ENCODE peak calls at places on chromosome 4, in seven cellular contexts. Y is NCI-H510A, N is NCI-H1092 treated with DMSO at 0.1 percent for 48 hours, J is HEK293T, X is T-helper 1 cell, O is uterus, C is MM.1S. E is an unnamed sample.

GRCh38 chr4:123043013-123043412 is 120.6 kb upstream of the NUDT6 start:
- DNase-seq in Y (no peak), N (no peak), J (no peak), X (no peak), O (no peak), C (no peak), E (no peak)

GRCh38 chr4:155888171-155888570 is 15.3 kb upstream of the TDO2 start:
- DNase-seq in Y (no peak), N (no peak), J (no peak), X (no peak), O (no peak), C (no peak), E (no peak)

GRCh38 chr4:130712038-130712437 is 1616.1 kb downstream of the C4orf33 start:
- DNase-seq in Y (no peak), N (no peak), J (no peak), X (no peak), O (no peak), C (no peak), E (no peak)

GRCh38 chr4:30973993-30974392 is 253.8 kb downstream of the PCDH7 start:
- DNase-seq in Y (no peak), N (no peak), J (no peak), X (no peak), O (no peak), C (no peak), E (no peak)

GRCh38 chr4:151955721-151956340 is 195.0 kb upstream of the GATB start:
- DNase-seq in Y (no peak), N (no peak), J (no peak), X (no peak), O (no peak), C (no peak), E (no peak)

GRCh38 chr4:132901224-132901623 is 247.9 kb upstream of the PCDH10 start:
- DNase-seq in Y (no peak), N (no peak), J (no peak), X (no peak), O (no peak), C (no peak), E (no peak)

GRCh38 chr4:165626316-165626715 is 246.7 kb upstream of the TLL1 start:
- DNase-seq in Y (no peak), N (no peak), J (no peak), X (no peak), O (no peak), C (no peak), E (no peak)

GRCh38 chr4:89681219-89681618 is 155.7 kb downstream of the SNCA start:
- DNase-seq in Y (peak), N (no peak), J (no peak), X (no peak), O (no peak), C (peak), E (no peak)

GRCh38 chr4:82125863-82126297 is 247.9 kb downstream of the HNRNPD start:
- DNase-seq in Y (no peak), N (no peak), J (no peak), X (no peak), O (no peak), C (no peak), E (no peak)

GRCh38 chr4:12179264-12179616 is 750.5 kb upstream of the HS3ST1 start:
- DNase-seq in Y (no peak), N (no peak), J (no peak), X (no peak), O (peak), C (no peak), E (no peak)

GRCh38 chr4:154491731-154492249 is at the start of gene DCHS2:
- DNase-seq in Y (peak), N (no peak), J (peak), X (no peak), O (peak), C (no peak), E (no peak)

GRCh38 chr4:78481180-78481579 is 70.4 kb upstream of the ANXA3 start:
- DNase-seq in Y (no peak), N (no peak), J (no peak), X (no peak), O (no peak), C (no peak), E (no peak)

GRCh38 chr4:1072830-1073446 is 40.4 kb downstream of the RNF212 start:
- DNase-seq in Y (no peak), N (peak), J (peak), X (peak), O (peak), C (peak), E (peak)

GRCh38 chr4:99816611-99817309 is at the start of gene DAPP1:
- DNase-seq in Y (no peak), N (no peak), J (no peak), X (peak), O (no peak), C (peak), E (peak)

GRCh38 chr4:78627046-78627965 is 75.7 kb downstream of the ANXA3 start:
- DNase-seq in Y (no peak), N (no peak), J (no peak), X (no peak), O (no peak), C (peak), E (no peak)

GRCh38 chr4:94849901-94850300 is 92.1 kb downstream of the BMPR1B start:
- DNase-seq in Y (no peak), N (no peak), J (no peak), X (no peak), O (no peak), C (no peak), E (no peak)

GRCh38 chr4:42015438-42015837 is 25.1 kb downstream of the SLC30A9 start:
- DNase-seq in Y (no peak), N (no peak), J (no peak), X (no peak), O (no peak), C (no peak), E (no peak)

GRCh38 chr4:84804126-84804525 is 162.4 kb downstream of the WDFY3 start:
- DNase-seq in Y (no peak), N (no peak), J (no peak), X (no peak), O (no peak), C (no peak), E (no peak)

GRCh38 chr4:1205641-1206298 is 33.4 kb upstream of the SPON2 start:
- DNase-seq in Y (no peak), N (no peak), J (no peak), X (no peak), O (peak), C (no peak), E (no peak)

GRCh38 chr4:146278986-146279385 is 64.6 kb downstream of the REELD1 start:
- DNase-seq in Y (no peak), N (no peak), J (no peak), X (no peak), O (no peak), C (no peak), E (no peak)

GRCh38 chr4:37988670-37989069 is 28.5 kb downstream of the PTTG2 start:
- DNase-seq in Y (peak), N (no peak), J (no peak), X (no peak), O (no peak), C (no peak), E (no peak)

GRCh38 chr4:77773101-77773500 is 46.1 kb downstream of the CNOT6L start:
- DNase-seq in Y (no peak), N (no peak), J (no peak), X (no peak), O (no peak), C (no peak), E (no peak)

GRCh38 chr4:8772499-8773123 is 99.0 kb downstream of the HMX1 start:
- DNase-seq in Y (no peak), N (no peak), J (no peak), X (no peak), O (no peak), C (no peak), E (no peak)

GRCh38 chr4:145589923-145590702 is 29.1 kb upstream of the MMAA start:
- DNase-seq in Y (no peak), N (no peak), J (no peak), X (no peak), O (no peak), C (no peak), E (no peak)

GRCh38 chr4:185186769-185187168 is 17.0 kb downstream of the CFAP97 start:
- DNase-seq in Y (no peak), N (no peak), J (no peak), X (no peak), O (no peak), C (no peak), E (no peak)

GRCh38 chr4:53510981-53511380 is 80.3 kb downstream of the LNX1 start:
- DNase-seq in Y (no peak), N (no peak), J (no peak), X (no peak), O (no peak), C (no peak), E (no peak)

GRCh38 chr4:89123418-89123817 is 12.1 kb downstream of the TIGD2 start:
- DNase-seq in Y (no peak), N (no peak), J (no peak), X (no peak), O (no peak), C (no peak), E (no peak)

E was measured in activated T-helper 2 cell treated with anti-CD3 and anti-CD28 coated beads, Interferon-gamma antibody, Interleukin-2, Interleukin-4, amounts not matched to agents 10 μg/mL and 5 μg/mL and 100 μg/mL, durations not matched to agents 14 hours and 24 hours and 36 hours.